ENCODE peak calls at places on chromosomes 5 and 9, in five cellular contexts. G is osteocyte, O is M059J, L is ecto neural progenitor cell, Z is body of pancreas. Q is an unnamed sample.

GRCh38 chr9:114532561-114533237 is 27.4 kb upstream of the WHRN start:
- DNase-seq in O (peak; percentile 31), L (no peak), G (no peak), Z (no peak), Q (no peak)

GRCh38 chr5:37208883-37209808 is 40.0 kb downstream of the CPLANE1 start:
- DNase-seq in O (no peak), L (no peak), G (no peak), Z (no peak), Q (peak; percentile 34)

GRCh38 chr5:96329294-96329693 is 103.8 kb downstream of the PCSK1 start:
- DNase-seq in O (no peak), G (no peak), L (no peak), Z (no peak), Q (no peak)

GRCh38 chr5:33277061-33277460 is 163.7 kb upstream of the TARS1 start:
- DNase-seq in L (no peak), Z (no peak), G (no peak), O (no peak), Q (no peak)

GRCh38 chr5:94181940-94182339 is 436.5 kb downstream of the KIAA0825 start:
- DNase-seq in L (no peak), Z (no peak), G (no peak), O (no peak), Q (no peak)

GRCh38 chr5:69048233-69048632 is 45.6 kb upstream of the SLC30A5 start:
- DNase-seq in L (no peak), Z (no peak), G (no peak), O (peak; percentile 18), Q (no peak)

GRCh38 chr9:35811364-35812024 is 568 bp downstream of the SPAG8 start:
- DNase-seq in O (peak; percentile 67), G (no peak), L (no peak), Z (peak; percentile 78), Q (peak; percentile 39)

GRCh38 chr9:3475300-3476020 is 50.3 kb downstream of the RFX3 start:
- DNase-seq in L (no peak), Z (no peak), O (peak; percentile 43), G (no peak), Q (no peak)

GRCh38 chr9:99823392-99824377 is 2.0 kb downstream of the NR4A3 start:
- DNase-seq in G (no peak), O (peak; percentile 57), L (peak; percentile 73), Z (peak; percentile 44), Q (peak; percentile 65)

GRCh38 chr5:136642976-136643375 is 277.6 kb upstream of the TRPC7 start:
- DNase-seq in Z (no peak), G (no peak), L (no peak), O (no peak), Q (no peak)

GRCh38 chr9:134662143-134662876 is 20.7 kb downstream of the COL5A1 start:
- DNase-seq in G (peak; percentile 91), O (peak; percentile 99), Z (peak; percentile 37), L (no peak), Q (no peak)

GRCh38 chr9:136992819-136993369 is 672 bp downstream of the PAXX start:
- DNase-seq in L (no peak), Z (no peak), O (no peak), G (no peak), Q (no peak)

GRCh38 chr9:136568288-136569081 is 22.6 kb upstream of the NOTCH1 start:
- DNase-seq in Z (no peak), O (no peak), L (no peak), G (no peak), Q (no peak)

GRCh38 chr9:101629624-101630023 is 34.9 kb upstream of the PPP3R2 start:
- DNase-seq in O (no peak), G (no peak), Z (no peak), L (no peak), Q (no peak)

GRCh38 chr5:39775458-39776365 is 350.9 kb upstream of the DAB2 start:
- DNase-seq in O (peak; percentile 91), L (no peak), G (no peak), Z (no peak), Q (no peak)

GRCh38 chr5:174793684-174794328 is 69.4 kb downstream of the MSX2 start:
- DNase-seq in O (no peak), L (peak; percentile 89), Z (peak; percentile 47), G (peak; percentile 91), Q (peak; percentile 51)

GRCh38 chr5:154236459-154237375 is 46.2 kb downstream of the GALNT10 start:
- DNase-seq in Z (no peak), O (no peak), G (no peak), L (no peak), Q (no peak)

GRCh38 chr9:89661391-89661949 is 56.7 kb downstream of the GADD45G start:
- DNase-seq in O (no peak), L (peak; percentile 51), Z (peak; percentile 50), G (no peak), Q (no peak)

Q was measured in adrenal gland.